ENCODE peak calls at places on chromosomes 6 and 20, in five cellular contexts. One of them, this sample, is unnamed.

GRCh38 chr6:157329829-157330228 is 6.5 kb upstream of the TMEM242 start:
- DNase-seq in T-helper 2 cell: no peak
- DNase-seq in CD8-positive, alpha-beta memory T cell: no peak
- DNase-seq in neural crest cell: no peak
- DNase-seq in GM23248: peak
- DNase-seq in this sample: no peak

GRCh38 chr20:58401123-58401639 is 12.2 kb downstream of the VAPB start:
- DNase-seq in CD8-positive, alpha-beta memory T cell: no peak
- DNase-seq in neural crest cell: no peak
- DNase-seq in T-helper 2 cell: no peak
- DNase-seq in GM23248: no peak
- DNase-seq in this sample: no peak

GRCh38 chr20:10758446-10758845 is 84.6 kb upstream of the JAG1 start:
- DNase-seq in GM23248: no peak
- DNase-seq in CD8-positive, alpha-beta memory T cell: no peak
- DNase-seq in neural crest cell: no peak
- DNase-seq in T-helper 2 cell: no peak
- DNase-seq in this sample: no peak

GRCh38 chr20:32079655-32080109 is 27.6 kb downstream of the HCK start:
- DNase-seq in T-helper 2 cell: no peak
- DNase-seq in GM23248: no peak
- DNase-seq in neural crest cell: no peak
- DNase-seq in CD8-positive, alpha-beta memory T cell: no peak
- DNase-seq in this sample: no peak

GRCh38 chr20:8860011-8860495 is 208.8 kb upstream of the PLCB4 start:
- DNase-seq in CD8-positive, alpha-beta memory T cell: no peak
- DNase-seq in neural crest cell: no peak
- DNase-seq in T-helper 2 cell: no peak
- DNase-seq in GM23248: peak
- DNase-seq in this sample: no peak

GRCh38 chr6:15472626-15473025 is 190.2 kb downstream of the DTNBP1 start:
- DNase-seq in GM23248: no peak
- DNase-seq in neural crest cell: no peak
- DNase-seq in CD8-positive, alpha-beta memory T cell: no peak
- DNase-seq in T-helper 2 cell: no peak
- DNase-seq in this sample: no peak

GRCh38 chr6:130720076-130720475 is 107.1 kb upstream of the SMLR1 start:
- DNase-seq in neural crest cell: no peak
- DNase-seq in GM23248: no peak
- DNase-seq in CD8-positive, alpha-beta memory T cell: no peak
- DNase-seq in T-helper 2 cell: no peak
- DNase-seq in this sample: no peak

GRCh38 chr20:31497838-31498540 is 16.3 kb upstream of the HM13 start:
- DNase-seq in neural crest cell: no peak
- DNase-seq in GM23248: peak
- DNase-seq in T-helper 2 cell: no peak
- DNase-seq in CD8-positive, alpha-beta memory T cell: no peak
- DNase-seq in this sample: no peak

GRCh38 chr6:166643907-166644590 is 17.0 kb upstream of the RPS6KA2 start:
- DNase-seq in T-helper 2 cell: no peak
- DNase-seq in CD8-positive, alpha-beta memory T cell: no peak
- DNase-seq in neural crest cell: no peak
- DNase-seq in GM23248: no peak
- DNase-seq in this sample: no peak

GRCh38 chr20:25295386-25296093 is 47.7 kb downstream of the PYGB start:
- DNase-seq in neural crest cell: no peak
- DNase-seq in CD8-positive, alpha-beta memory T cell: no peak
- DNase-seq in GM23248: peak
- DNase-seq in T-helper 2 cell: no peak
- DNase-seq in this sample: no peak

GRCh38 chr6:157457787-157458186 is 76.8 kb downstream of the ZDHHC14 start:
- DNase-seq in GM23248: no peak
- DNase-seq in neural crest cell: no peak
- DNase-seq in CD8-positive, alpha-beta memory T cell: no peak
- DNase-seq in T-helper 2 cell: no peak
- DNase-seq in this sample: no peak

GRCh38 chr6:49205526-49205925 is 257.5 kb downstream of the MMUT start:
- DNase-seq in CD8-positive, alpha-beta memory T cell: no peak
- DNase-seq in neural crest cell: no peak
- DNase-seq in T-helper 2 cell: no peak
- DNase-seq in GM23248: no peak
- DNase-seq in this sample: no peak

GRCh38 chr6:82364087-82365010 is 732 bp downstream of the TPBG start:
- DNase-seq in GM23248: peak
- DNase-seq in neural crest cell: peak
- DNase-seq in T-helper 2 cell: peak
- DNase-seq in CD8-positive, alpha-beta memory T cell: no peak
- DNase-seq in this sample: peak